ENCODE peak calls at places on chromosomes 1 and 21, in seven cellular contexts. One of them, this sample, is unnamed.

GRCh38 chr1:157580179-157580827 is 17.6 kb downstream of the FCRL4 start:
- DNase-seq in CD8-positive, alpha-beta T cell: no peak
- DNase-seq in lower leg skin: no peak
- DNase-seq in GM12865: peak
- DNase-seq in GM03348: peak
- DNase-seq in stimulated activated CD4-positive, alpha-beta T cell treated with anti-CD3 and anti-CD28 coated beads, TNF-alpha, amount 100 ng/mL, for 48 hours: peak
- DNase-seq in ELR: peak
- DNase-seq in this sample: no peak

GRCh38 chr1:117128323-117129079 is 7.0 kb upstream of the TRIM45 start:
- DNase-seq in CD8-positive, alpha-beta T cell: no peak
- DNase-seq in lower leg skin: no peak
- DNase-seq in GM12865: peak
- DNase-seq in GM03348: peak
- DNase-seq in stimulated activated CD4-positive, alpha-beta T cell treated with anti-CD3 and anti-CD28 coated beads, TNF-alpha, amount 100 ng/mL, for 48 hours: no peak
- DNase-seq in ELR: peak
- DNase-seq in this sample: no peak

GRCh38 chr1:106753069-106753468 is 303.4 kb upstream of the PRMT6 start:
- DNase-seq in CD8-positive, alpha-beta T cell: no peak
- DNase-seq in lower leg skin: no peak
- DNase-seq in GM12865: no peak
- DNase-seq in GM03348: no peak
- DNase-seq in stimulated activated CD4-positive, alpha-beta T cell treated with anti-CD3 and anti-CD28 coated beads, TNF-alpha, amount 100 ng/mL, for 48 hours: no peak
- DNase-seq in ELR: no peak
- DNase-seq in this sample: no peak

GRCh38 chr1:8477983-8478362 is 160.1 kb downstream of the SLC45A1 start:
- DNase-seq in CD8-positive, alpha-beta T cell: no peak
- DNase-seq in lower leg skin: no peak
- DNase-seq in GM12865: no peak
- DNase-seq in GM03348: peak
- DNase-seq in stimulated activated CD4-positive, alpha-beta T cell treated with anti-CD3 and anti-CD28 coated beads, TNF-alpha, amount 100 ng/mL, for 48 hours: no peak
- DNase-seq in ELR: no peak
- DNase-seq in this sample: no peak

GRCh38 chr21:42424848-42425602 is 21.3 kb downstream of the UBASH3A start:
- DNase-seq in CD8-positive, alpha-beta T cell: peak
- DNase-seq in lower leg skin: peak
- DNase-seq in GM12865: peak
- DNase-seq in GM03348: no peak
- DNase-seq in stimulated activated CD4-positive, alpha-beta T cell treated with anti-CD3 and anti-CD28 coated beads, TNF-alpha, amount 100 ng/mL, for 48 hours: no peak
- DNase-seq in ELR: no peak
- DNase-seq in this sample: no peak

GRCh38 chr1:21541835-21542234 is 32.6 kb downstream of the ALPL start:
- DNase-seq in CD8-positive, alpha-beta T cell: no peak
- DNase-seq in lower leg skin: no peak
- DNase-seq in GM12865: no peak
- DNase-seq in GM03348: peak
- DNase-seq in stimulated activated CD4-positive, alpha-beta T cell treated with anti-CD3 and anti-CD28 coated beads, TNF-alpha, amount 100 ng/mL, for 48 hours: no peak
- DNase-seq in ELR: peak
- DNase-seq in this sample: peak

GRCh38 chr1:212034516-212035122 is 738 bp downstream of the INTS7 start:
- DNase-seq in CD8-positive, alpha-beta T cell: no peak
- DNase-seq in lower leg skin: no peak
- DNase-seq in GM12865: no peak
- DNase-seq in GM03348: no peak
- DNase-seq in stimulated activated CD4-positive, alpha-beta T cell treated with anti-CD3 and anti-CD28 coated beads, TNF-alpha, amount 100 ng/mL, for 48 hours: no peak
- DNase-seq in ELR: no peak
- DNase-seq in this sample: no peak

GRCh38 chr1:6178751-6179563 is 1.2 kb downstream of the CHD5 start:
- DNase-seq in CD8-positive, alpha-beta T cell: no peak
- DNase-seq in lower leg skin: no peak
- DNase-seq in GM12865: no peak
- DNase-seq in GM03348: no peak
- DNase-seq in stimulated activated CD4-positive, alpha-beta T cell treated with anti-CD3 and anti-CD28 coated beads, TNF-alpha, amount 100 ng/mL, for 48 hours: no peak
- DNase-seq in ELR: no peak
- DNase-seq in this sample: no peak

GRCh38 chr1:53938136-53938830 is 7.2 kb downstream of the IFT25 start:
- DNase-seq in CD8-positive, alpha-beta T cell: no peak
- DNase-seq in lower leg skin: no peak
- DNase-seq in GM12865: no peak
- DNase-seq in GM03348: no peak
- DNase-seq in stimulated activated CD4-positive, alpha-beta T cell treated with anti-CD3 and anti-CD28 coated beads, TNF-alpha, amount 100 ng/mL, for 48 hours: no peak
- DNase-seq in ELR: peak
- DNase-seq in this sample: no peak

GRCh38 chr1:221174598-221174997 is 295.4 kb downstream of the HLX start:
- DNase-seq in CD8-positive, alpha-beta T cell: no peak
- DNase-seq in lower leg skin: no peak
- DNase-seq in GM12865: peak
- DNase-seq in GM03348: no peak
- DNase-seq in stimulated activated CD4-positive, alpha-beta T cell treated with anti-CD3 and anti-CD28 coated beads, TNF-alpha, amount 100 ng/mL, for 48 hours: no peak
- DNase-seq in ELR: no peak
- DNase-seq in this sample: peak

GRCh38 chr1:39047374-39048229 is 21.5 kb downstream of the NDUFS5 start:
- DNase-seq in CD8-positive, alpha-beta T cell: no peak
- DNase-seq in lower leg skin: peak
- DNase-seq in GM12865: peak
- DNase-seq in GM03348: peak
- DNase-seq in stimulated activated CD4-positive, alpha-beta T cell treated with anti-CD3 and anti-CD28 coated beads, TNF-alpha, amount 100 ng/mL, for 48 hours: no peak
- DNase-seq in ELR: peak
- DNase-seq in this sample: peak

GRCh38 chr1:145975216-145975615 is 10.7 kb downstream of the POLR3GL start:
- DNase-seq in CD8-positive, alpha-beta T cell: peak
- DNase-seq in lower leg skin: peak
- DNase-seq in GM12865: no peak
- DNase-seq in GM03348: no peak
- DNase-seq in stimulated activated CD4-positive, alpha-beta T cell treated with anti-CD3 and anti-CD28 coated beads, TNF-alpha, amount 100 ng/mL, for 48 hours: no peak
- DNase-seq in ELR: no peak
- DNase-seq in this sample: no peak

GRCh38 chr1:212916395-212917133 is 33.8 kb upstream of the VASH2 start:
- DNase-seq in CD8-positive, alpha-beta T cell: no peak
- DNase-seq in lower leg skin: no peak
- DNase-seq in GM12865: no peak
- DNase-seq in GM03348: peak
- DNase-seq in stimulated activated CD4-positive, alpha-beta T cell treated with anti-CD3 and anti-CD28 coated beads, TNF-alpha, amount 100 ng/mL, for 48 hours: no peak
- DNase-seq in ELR: no peak
- DNase-seq in this sample: no peak

GRCh38 chr21:40404319-40404906 is 442.5 kb downstream of the DSCAM start:
- DNase-seq in CD8-positive, alpha-beta T cell: no peak
- DNase-seq in lower leg skin: no peak
- DNase-seq in GM12865: no peak
- DNase-seq in GM03348: no peak
- DNase-seq in stimulated activated CD4-positive, alpha-beta T cell treated with anti-CD3 and anti-CD28 coated beads, TNF-alpha, amount 100 ng/mL, for 48 hours: no peak
- DNase-seq in ELR: no peak
- DNase-seq in this sample: no peak

GRCh38 chr1:215023151-215023832 is 59.2 kb upstream of the KCNK2 start:
- DNase-seq in CD8-positive, alpha-beta T cell: no peak
- DNase-seq in lower leg skin: no peak
- DNase-seq in GM12865: no peak
- DNase-seq in GM03348: no peak
- DNase-seq in stimulated activated CD4-positive, alpha-beta T cell treated with anti-CD3 and anti-CD28 coated beads, TNF-alpha, amount 100 ng/mL, for 48 hours: no peak
- DNase-seq in ELR: no peak
- DNase-seq in this sample: no peak